ENCODE peak calls at places on chromosomes 6 and 20, in six cellular contexts. One of them, this sample, is unnamed.

GRCh38 chr6:12208190-12208589 is 82.0 kb upstream of the EDN1 start:
- DNase-seq in epithelial cell of esophagus: peak
- DNase-seq in cardiac muscle cell: no peak
- DNase-seq in fibroblast of lung: no peak
- DNase-seq in activated naive CD8-positive, alpha-beta T cell treated with anti-CD3 and anti-CD28 coated beads, Interleukin-2, amount 10 ng/mL, durations not matched to agents 7 days and 5 days: no peak
- DNase-seq in smooth muscle cell of the brain vasculature: no peak
- DNase-seq in this sample: no peak

GRCh38 chr6:101226677-101227135 is 166.8 kb upstream of the GRIK2 start:
- DNase-seq in cardiac muscle cell: peak
- DNase-seq in smooth muscle cell of the brain vasculature: no peak
- DNase-seq in fibroblast of lung: no peak
- DNase-seq in epithelial cell of esophagus: peak
- DNase-seq in activated naive CD8-positive, alpha-beta T cell treated with anti-CD3 and anti-CD28 coated beads, Interleukin-2, amount 10 ng/mL, durations not matched to agents 7 days and 5 days: no peak
- DNase-seq in this sample: no peak

GRCh38 chr6:63714091-63714490 is 78.5 kb downstream of the PHF3 start:
- DNase-seq in activated naive CD8-positive, alpha-beta T cell treated with anti-CD3 and anti-CD28 coated beads, Interleukin-2, amount 10 ng/mL, durations not matched to agents 7 days and 5 days: no peak
- DNase-seq in epithelial cell of esophagus: no peak
- DNase-seq in fibroblast of lung: no peak
- DNase-seq in smooth muscle cell of the brain vasculature: no peak
- DNase-seq in cardiac muscle cell: no peak
- DNase-seq in this sample: no peak

GRCh38 chr20:32574296-32575226 is 10.6 kb downstream of the NOL4L start:
- DNase-seq in fibroblast of lung: peak
- DNase-seq in activated naive CD8-positive, alpha-beta T cell treated with anti-CD3 and anti-CD28 coated beads, Interleukin-2, amount 10 ng/mL, durations not matched to agents 7 days and 5 days: no peak
- DNase-seq in cardiac muscle cell: no peak
- DNase-seq in epithelial cell of esophagus: peak
- DNase-seq in smooth muscle cell of the brain vasculature: peak
- DNase-seq in this sample: peak

GRCh38 chr6:20661721-20662120 is 127.5 kb downstream of the CDKAL1 start:
- DNase-seq in smooth muscle cell of the brain vasculature: no peak
- DNase-seq in fibroblast of lung: peak
- DNase-seq in activated naive CD8-positive, alpha-beta T cell treated with anti-CD3 and anti-CD28 coated beads, Interleukin-2, amount 10 ng/mL, durations not matched to agents 7 days and 5 days: no peak
- DNase-seq in epithelial cell of esophagus: peak
- DNase-seq in cardiac muscle cell: no peak
- DNase-seq in this sample: peak

GRCh38 chr20:39571171-39571570 is 609.0 kb downstream of the DHX35 start:
- DNase-seq in epithelial cell of esophagus: no peak
- DNase-seq in smooth muscle cell of the brain vasculature: no peak
- DNase-seq in cardiac muscle cell: no peak
- DNase-seq in activated naive CD8-positive, alpha-beta T cell treated with anti-CD3 and anti-CD28 coated beads, Interleukin-2, amount 10 ng/mL, durations not matched to agents 7 days and 5 days: no peak
- DNase-seq in fibroblast of lung: no peak
- DNase-seq in this sample: no peak

GRCh38 chr6:34595332-34596090 is 39.4 kb upstream of the SPDEF start:
- DNase-seq in cardiac muscle cell: no peak
- DNase-seq in fibroblast of lung: no peak
- DNase-seq in smooth muscle cell of the brain vasculature: no peak
- DNase-seq in activated naive CD8-positive, alpha-beta T cell treated with anti-CD3 and anti-CD28 coated beads, Interleukin-2, amount 10 ng/mL, durations not matched to agents 7 days and 5 days: no peak
- DNase-seq in epithelial cell of esophagus: peak
- DNase-seq in this sample: no peak

GRCh38 chr6:33296797-33297405 is 1.8 kb downstream of the RGL2 start:
- DNase-seq in activated naive CD8-positive, alpha-beta T cell treated with anti-CD3 and anti-CD28 coated beads, Interleukin-2, amount 10 ng/mL, durations not matched to agents 7 days and 5 days: no peak
- DNase-seq in fibroblast of lung: no peak
- DNase-seq in epithelial cell of esophagus: no peak
- DNase-seq in smooth muscle cell of the brain vasculature: no peak
- DNase-seq in cardiac muscle cell: no peak
- DNase-seq in this sample: no peak

GRCh38 chr6:2731281-2731909 is 19.3 kb downstream of the MYLK4 start:
- DNase-seq in fibroblast of lung: no peak
- DNase-seq in smooth muscle cell of the brain vasculature: no peak
- DNase-seq in activated naive CD8-positive, alpha-beta T cell treated with anti-CD3 and anti-CD28 coated beads, Interleukin-2, amount 10 ng/mL, durations not matched to agents 7 days and 5 days: no peak
- DNase-seq in cardiac muscle cell: no peak
- DNase-seq in epithelial cell of esophagus: peak
- DNase-seq in this sample: no peak

GRCh38 chr6:117483004-117483644 is 650 bp downstream of the DCBLD1 start:
- DNase-seq in activated naive CD8-positive, alpha-beta T cell treated with anti-CD3 and anti-CD28 coated beads, Interleukin-2, amount 10 ng/mL, durations not matched to agents 7 days and 5 days: peak
- DNase-seq in epithelial cell of esophagus: peak
- DNase-seq in fibroblast of lung: peak
- DNase-seq in smooth muscle cell of the brain vasculature: no peak
- DNase-seq in cardiac muscle cell: peak
- DNase-seq in this sample: no peak

GRCh38 chr20:56974499-56975250 is 291.8 kb downstream of the BMP7 start:
- DNase-seq in epithelial cell of esophagus: peak
- DNase-seq in activated naive CD8-positive, alpha-beta T cell treated with anti-CD3 and anti-CD28 coated beads, Interleukin-2, amount 10 ng/mL, durations not matched to agents 7 days and 5 days: no peak
- DNase-seq in fibroblast of lung: peak
- DNase-seq in smooth muscle cell of the brain vasculature: peak
- DNase-seq in cardiac muscle cell: peak
- DNase-seq in this sample: no peak

GRCh38 chr6:137044366-137045220 is at the start of gene IL20RA:
- DNase-seq in smooth muscle cell of the brain vasculature: no peak
- DNase-seq in fibroblast of lung: no peak
- DNase-seq in epithelial cell of esophagus: no peak
- DNase-seq in cardiac muscle cell: peak
- DNase-seq in activated naive CD8-positive, alpha-beta T cell treated with anti-CD3 and anti-CD28 coated beads, Interleukin-2, amount 10 ng/mL, durations not matched to agents 7 days and 5 days: peak
- DNase-seq in this sample: no peak

GRCh38 chr20:40714109-40714508 is 25.1 kb upstream of the MAFB start:
- DNase-seq in fibroblast of lung: no peak
- DNase-seq in smooth muscle cell of the brain vasculature: no peak
- DNase-seq in epithelial cell of esophagus: no peak
- DNase-seq in activated naive CD8-positive, alpha-beta T cell treated with anti-CD3 and anti-CD28 coated beads, Interleukin-2, amount 10 ng/mL, durations not matched to agents 7 days and 5 days: no peak
- DNase-seq in cardiac muscle cell: no peak
- DNase-seq in this sample: no peak

GRCh38 chr6:140653985-140654384 is 1279.5 kb upstream of the CITED2 start:
- DNase-seq in smooth muscle cell of the brain vasculature: no peak
- DNase-seq in activated naive CD8-positive, alpha-beta T cell treated with anti-CD3 and anti-CD28 coated beads, Interleukin-2, amount 10 ng/mL, durations not matched to agents 7 days and 5 days: no peak
- DNase-seq in epithelial cell of esophagus: no peak
- DNase-seq in cardiac muscle cell: no peak
- DNase-seq in fibroblast of lung: no peak
- DNase-seq in this sample: no peak

GRCh38 chr6:111813247-111814162 is 59.7 kb downstream of the FYN start:
- DNase-seq in activated naive CD8-positive, alpha-beta T cell treated with anti-CD3 and anti-CD28 coated beads, Interleukin-2, amount 10 ng/mL, durations not matched to agents 7 days and 5 days: no peak
- DNase-seq in fibroblast of lung: no peak
- DNase-seq in epithelial cell of esophagus: peak
- DNase-seq in cardiac muscle cell: no peak
- DNase-seq in smooth muscle cell of the brain vasculature: no peak
- DNase-seq in this sample: no peak

GRCh38 chr6:41561931-41562632 is 15.9 kb downstream of the FOXP4 start:
- DNase-seq in fibroblast of lung: no peak
- DNase-seq in epithelial cell of esophagus: no peak
- DNase-seq in activated naive CD8-positive, alpha-beta T cell treated with anti-CD3 and anti-CD28 coated beads, Interleukin-2, amount 10 ng/mL, durations not matched to agents 7 days and 5 days: no peak
- DNase-seq in cardiac muscle cell: no peak
- DNase-seq in smooth muscle cell of the brain vasculature: no peak
- DNase-seq in this sample: no peak

GRCh38 chr6:11426571-11426970 is 111.0 kb upstream of the TMEM170B start:
- DNase-seq in smooth muscle cell of the brain vasculature: no peak
- DNase-seq in epithelial cell of esophagus: no peak
- DNase-seq in activated naive CD8-positive, alpha-beta T cell treated with anti-CD3 and anti-CD28 coated beads, Interleukin-2, amount 10 ng/mL, durations not matched to agents 7 days and 5 days: no peak
- DNase-seq in fibroblast of lung: no peak
- DNase-seq in cardiac muscle cell: no peak
- DNase-seq in this sample: no peak

GRCh38 chr6:157754351-157754750 is 68.7 kb upstream of the SNX9 start:
- DNase-seq in fibroblast of lung: no peak
- DNase-seq in activated naive CD8-positive, alpha-beta T cell treated with anti-CD3 and anti-CD28 coated beads, Interleukin-2, amount 10 ng/mL, durations not matched to agents 7 days and 5 days: no peak
- DNase-seq in smooth muscle cell of the brain vasculature: no peak
- DNase-seq in epithelial cell of esophagus: no peak
- DNase-seq in cardiac muscle cell: no peak
- DNase-seq in this sample: no peak

GRCh38 chr6:14518515-14519217 is 401.1 kb downstream of the CD83 start:
- DNase-seq in smooth muscle cell of the brain vasculature: no peak
- DNase-seq in epithelial cell of esophagus: no peak
- DNase-seq in cardiac muscle cell: peak
- DNase-seq in activated naive CD8-positive, alpha-beta T cell treated with anti-CD3 and anti-CD28 coated beads, Interleukin-2, amount 10 ng/mL, durations not matched to agents 7 days and 5 days: no peak
- DNase-seq in fibroblast of lung: no peak
- DNase-seq in this sample: no peak

GRCh38 chr20:17543531-17543961 is 12.4 kb upstream of the BFSP1 start:
- DNase-seq in epithelial cell of esophagus: no peak
- DNase-seq in fibroblast of lung: peak
- DNase-seq in activated naive CD8-positive, alpha-beta T cell treated with anti-CD3 and anti-CD28 coated beads, Interleukin-2, amount 10 ng/mL, durations not matched to agents 7 days and 5 days: no peak
- DNase-seq in cardiac muscle cell: no peak
- DNase-seq in smooth muscle cell of the brain vasculature: no peak
- DNase-seq in this sample: no peak

GRCh38 chr20:40980106-40980827 is 48.4 kb upstream of the TOP1 start:
- DNase-seq in cardiac muscle cell: no peak
- DNase-seq in activated naive CD8-positive, alpha-beta T cell treated with anti-CD3 and anti-CD28 coated beads, Interleukin-2, amount 10 ng/mL, durations not matched to agents 7 days and 5 days: no peak
- DNase-seq in fibroblast of lung: peak
- DNase-seq in smooth muscle cell of the brain vasculature: no peak
- DNase-seq in epithelial cell of esophagus: no peak
- DNase-seq in this sample: no peak

GRCh38 chr6:1502041-1502440 is 107.7 kb upstream of the FOXC1 start:
- DNase-seq in activated naive CD8-positive, alpha-beta T cell treated with anti-CD3 and anti-CD28 coated beads, Interleukin-2, amount 10 ng/mL, durations not matched to agents 7 days and 5 days: no peak
- DNase-seq in fibroblast of lung: no peak
- DNase-seq in epithelial cell of esophagus: no peak
- DNase-seq in smooth muscle cell of the brain vasculature: no peak
- DNase-seq in cardiac muscle cell: no peak
- DNase-seq in this sample: no peak

GRCh38 chr6:155328074-155328538 is 13.8 kb upstream of the TFB1M start:
- DNase-seq in activated naive CD8-positive, alpha-beta T cell treated with anti-CD3 and anti-CD28 coated beads, Interleukin-2, amount 10 ng/mL, durations not matched to agents 7 days and 5 days: no peak
- DNase-seq in fibroblast of lung: no peak
- DNase-seq in cardiac muscle cell: no peak
- DNase-seq in epithelial cell of esophagus: no peak
- DNase-seq in smooth muscle cell of the brain vasculature: no peak
- DNase-seq in this sample: no peak

GRCh38 chr6:47187883-47188587 is 121.7 kb downstream of the TNFRSF21 start:
- DNase-seq in activated naive CD8-positive, alpha-beta T cell treated with anti-CD3 and anti-CD28 coated beads, Interleukin-2, amount 10 ng/mL, durations not matched to agents 7 days and 5 days: no peak
- DNase-seq in smooth muscle cell of the brain vasculature: no peak
- DNase-seq in fibroblast of lung: peak
- DNase-seq in cardiac muscle cell: no peak
- DNase-seq in epithelial cell of esophagus: no peak
- DNase-seq in this sample: no peak

GRCh38 chr20:61985096-61985495 is 80.6 kb downstream of the TAF4 start:
- DNase-seq in cardiac muscle cell: no peak
- DNase-seq in epithelial cell of esophagus: no peak
- DNase-seq in fibroblast of lung: no peak
- DNase-seq in activated naive CD8-positive, alpha-beta T cell treated with anti-CD3 and anti-CD28 coated beads, Interleukin-2, amount 10 ng/mL, durations not matched to agents 7 days and 5 days: no peak
- DNase-seq in smooth muscle cell of the brain vasculature: no peak
- DNase-seq in this sample: no peak

GRCh38 chr6:6781172-6781876 is 192.8 kb downstream of the LY86 start:
- DNase-seq in activated naive CD8-positive, alpha-beta T cell treated with anti-CD3 and anti-CD28 coated beads, Interleukin-2, amount 10 ng/mL, durations not matched to agents 7 days and 5 days: no peak
- DNase-seq in fibroblast of lung: peak
- DNase-seq in smooth muscle cell of the brain vasculature: peak
- DNase-seq in cardiac muscle cell: no peak
- DNase-seq in epithelial cell of esophagus: peak
- DNase-seq in this sample: no peak